ENCODE peak calls at places on chromosomes 4 and X, in ten cellular contexts. R is left cardiac atrium; K is heart left ventricle; G is naive thymus-derived CD4-positive, alpha-beta T cell; M is omental fat pad; C is activated CD8-positive, alpha-beta T cell treated with anti-CD3 and anti-CD28 coated beads for 36 hours; S is gastroesophageal sphincter; V is naive thymus-derived CD8-positive, alpha-beta T cell; T is lower lobe of right lung; P is right lobe of liver. J is an unnamed sample.

GRCh38 chr4:152524429-152524828 is 11.5 kb downstream of the FBXW7 start:
- ATAC-seq in V (no peak), G (peak; percentile 67), K (no peak), P (no peak), R (no peak), T (no peak), C (peak; percentile 73), M (no peak), S (no peak), J (peak; percentile 82)

GRCh38 chr4:55330241-55330640 is 15.8 kb upstream of the SRD5A3 start:
- ATAC-seq in T (peak; percentile 80), R (peak; percentile 56), P (peak; percentile 78), V (no peak), S (no peak), K (peak; percentile 66), C (no peak), M (no peak), G (peak; percentile 63), J (peak; percentile 85)

GRCh38 chr4:36758312-36758690 is 476.9 kb downstream of the DTHD1 start:
- ATAC-seq in V (no peak), P (no peak), M (no peak), R (no peak), S (no peak), G (no peak), T (no peak), C (no peak), K (no peak), J (no peak)

GRCh38 chr4:156931267-156931666 is 40.3 kb downstream of the PDGFC start:
- ATAC-seq in V (no peak), K (no peak), C (no peak), T (peak; percentile 77), G (no peak), P (peak; percentile 83), M (no peak), R (peak; percentile 15), S (no peak), J (peak; percentile 68)

GRCh38 chrX:104696667-104697066 is 130.7 kb downstream of the IL1RAPL2 start:
- ATAC-seq in K (no peak), V (no peak), M (no peak), G (no peak), S (no peak), P (peak; percentile 43), R (no peak), C (no peak), T (no peak), J (no peak)

GRCh38 chrX:96835660-96836289 is 47.9 kb upstream of the RPA4 start:
- ATAC-seq in V (no peak), T (no peak), K (no peak), S (no peak), C (no peak), M (no peak), G (no peak), R (no peak), P (no peak), J (no peak)

GRCh38 chr4:163701915-163702314 is 207.4 kb downstream of the TMA16 start:
- ATAC-seq in K (no peak), C (no peak), R (no peak), M (no peak), T (no peak), S (no peak), V (no peak), P (no peak), G (no peak), J (peak; percentile 42)

GRCh38 chrX:23662187-23662586 is 5.1 kb upstream of the PRDX4 start:
- ATAC-seq in G (peak; percentile 72), V (peak; percentile 60), S (no peak), M (no peak), R (no peak), P (no peak), K (no peak), C (peak; percentile 45), T (no peak), J (no peak)

GRCh38 chr4:175540151-175540550 is 271.9 kb downstream of the GPM6A start:
- ATAC-seq in M (no peak), T (no peak), V (no peak), R (no peak), P (peak; percentile 4), K (no peak), S (no peak), G (no peak), C (no peak), J (no peak)

GRCh38 chrX:51461053-51462050 is 35.0 kb downstream of the NUDT11 start:
- ATAC-seq in T (no peak), C (no peak), R (no peak), K (no peak), V (no peak), S (no peak), G (no peak), M (no peak), P (peak; percentile 59), J (no peak)

GRCh38 chr4:16591867-16592266 is 306.6 kb downstream of the LDB2 start:
- ATAC-seq in V (no peak), S (no peak), R (no peak), K (no peak), M (no peak), T (no peak), C (no peak), G (no peak), P (no peak), J (no peak)

GRCh38 chr4:2186865-2187172 is 55.1 kb downstream of the HAUS3 start:
- ATAC-seq in T (no peak), P (no peak), R (no peak), G (no peak), S (no peak), V (no peak), C (no peak), M (no peak), K (no peak), J (no peak)

GRCh38 chr4:3469386-3470243 is 6.5 kb downstream of the DOK7 start:
- ATAC-seq in T (no peak), V (no peak), S (no peak), G (no peak), M (no peak), R (peak; percentile 10), P (no peak), K (peak; percentile 40), C (no peak), J (no peak)

GRCh38 chrX:9279271-9279596 is 185.6 kb upstream of the TBL1X start:
- ATAC-seq in R (peak; percentile 50), M (no peak), P (peak; percentile 44), V (no peak), G (no peak), C (peak; percentile 55), T (no peak), S (no peak), K (no peak), J (no peak)

GRCh38 chrX:46953597-46953996 is 41.4 kb downstream of the JADE3 start:
- ATAC-seq in M (no peak), R (no peak), T (no peak), G (no peak), C (no peak), K (peak; percentile 31), S (no peak), V (no peak), P (peak; percentile 87), J (no peak)

GRCh38 chr4:121216438-121216837 is 52.3 kb upstream of the TNIP3 start:
- ATAC-seq in P (no peak), C (no peak), S (no peak), V (peak; percentile 36), M (no peak), T (no peak), K (no peak), R (no peak), G (peak; percentile 50), J (no peak)

GRCh38 chr4:40918330-40918729 is 168.6 kb downstream of the NSUN7 start:
- ATAC-seq in V (no peak), G (no peak), C (no peak), S (peak; percentile 77), P (peak; percentile 96), M (peak; percentile 41), T (peak; percentile 54), K (peak; percentile 75), R (peak; percentile 69), J (no peak)

J was measured in esophagus mucosa.